ENCODE peak calls at places on chromosomes 7 and 10, in seven cellular contexts. One of them, this sample, is unnamed.

GRCh38 chr10:77104459-77104980 is 533.1 kb downstream of the KCNMA1 start:
- DNase-seq in transverse colon: peak
- DNase-seq in stimulated activated CD4-positive, alpha-beta T cell treated with anti-CD3 and anti-CD28 coated beads, Interleukin-4, amount 100 ng/mL, for 4 hours: no peak
- DNase-seq in mesenteric fat pad: no peak
- DNase-seq in HT-29: no peak
- DNase-seq in thoracic aorta: peak
- DNase-seq in fibroblast of lung: peak
- DNase-seq in this sample: no peak

GRCh38 chr10:64089648-64090047 is 568.4 kb downstream of the REEP3 start:
- DNase-seq in transverse colon: no peak
- DNase-seq in stimulated activated CD4-positive, alpha-beta T cell treated with anti-CD3 and anti-CD28 coated beads, Interleukin-4, amount 100 ng/mL, for 4 hours: no peak
- DNase-seq in mesenteric fat pad: no peak
- DNase-seq in HT-29: no peak
- DNase-seq in thoracic aorta: no peak
- DNase-seq in fibroblast of lung: no peak
- DNase-seq in this sample: no peak

GRCh38 chr7:110205899-110206298 is 885.0 kb upstream of the LRRN3 start:
- DNase-seq in transverse colon: no peak
- DNase-seq in stimulated activated CD4-positive, alpha-beta T cell treated with anti-CD3 and anti-CD28 coated beads, Interleukin-4, amount 100 ng/mL, for 4 hours: no peak
- DNase-seq in mesenteric fat pad: no peak
- DNase-seq in HT-29: peak
- DNase-seq in thoracic aorta: no peak
- DNase-seq in fibroblast of lung: peak
- DNase-seq in this sample: no peak

GRCh38 chr10:132334883-132335188 is 2.8 kb downstream of the LRRC27 start:
- DNase-seq in transverse colon: no peak
- DNase-seq in stimulated activated CD4-positive, alpha-beta T cell treated with anti-CD3 and anti-CD28 coated beads, Interleukin-4, amount 100 ng/mL, for 4 hours: no peak
- DNase-seq in mesenteric fat pad: no peak
- DNase-seq in HT-29: no peak
- DNase-seq in thoracic aorta: no peak
- DNase-seq in fibroblast of lung: no peak
- DNase-seq in this sample: no peak

GRCh38 chr7:140541176-140541512 is 61.8 kb upstream of the MKRN1 start:
- DNase-seq in transverse colon: no peak
- DNase-seq in stimulated activated CD4-positive, alpha-beta T cell treated with anti-CD3 and anti-CD28 coated beads, Interleukin-4, amount 100 ng/mL, for 4 hours: no peak
- DNase-seq in mesenteric fat pad: no peak
- DNase-seq in HT-29: no peak
- DNase-seq in thoracic aorta: no peak
- DNase-seq in fibroblast of lung: no peak
- DNase-seq in this sample: no peak

GRCh38 chr10:91354686-91355085 is 55.5 kb upstream of the HECTD2 start:
- DNase-seq in transverse colon: no peak
- DNase-seq in stimulated activated CD4-positive, alpha-beta T cell treated with anti-CD3 and anti-CD28 coated beads, Interleukin-4, amount 100 ng/mL, for 4 hours: no peak
- DNase-seq in mesenteric fat pad: no peak
- DNase-seq in HT-29: no peak
- DNase-seq in thoracic aorta: no peak
- DNase-seq in fibroblast of lung: no peak
- DNase-seq in this sample: no peak

GRCh38 chr7:4797858-4798705 is 22.7 kb downstream of the AP5Z1 start:
- DNase-seq in transverse colon: peak
- DNase-seq in stimulated activated CD4-positive, alpha-beta T cell treated with anti-CD3 and anti-CD28 coated beads, Interleukin-4, amount 100 ng/mL, for 4 hours: peak
- DNase-seq in mesenteric fat pad: no peak
- DNase-seq in HT-29: peak
- DNase-seq in thoracic aorta: no peak
- DNase-seq in fibroblast of lung: peak
- DNase-seq in this sample: peak

GRCh38 chr10:125641398-125641797 is 41.6 kb downstream of the TEX36 start:
- DNase-seq in transverse colon: no peak
- DNase-seq in stimulated activated CD4-positive, alpha-beta T cell treated with anti-CD3 and anti-CD28 coated beads, Interleukin-4, amount 100 ng/mL, for 4 hours: no peak
- DNase-seq in mesenteric fat pad: no peak
- DNase-seq in HT-29: no peak
- DNase-seq in thoracic aorta: no peak
- DNase-seq in fibroblast of lung: no peak
- DNase-seq in this sample: no peak

GRCh38 chr10:29119374-29119773 is 169.5 kb upstream of the LYZL1 start:
- DNase-seq in transverse colon: peak
- DNase-seq in stimulated activated CD4-positive, alpha-beta T cell treated with anti-CD3 and anti-CD28 coated beads, Interleukin-4, amount 100 ng/mL, for 4 hours: no peak
- DNase-seq in mesenteric fat pad: no peak
- DNase-seq in HT-29: peak
- DNase-seq in thoracic aorta: no peak
- DNase-seq in fibroblast of lung: no peak
- DNase-seq in this sample: no peak

GRCh38 chr7:12964836-12965235 is 277.4 kb downstream of the ARL4A start:
- DNase-seq in transverse colon: no peak
- DNase-seq in stimulated activated CD4-positive, alpha-beta T cell treated with anti-CD3 and anti-CD28 coated beads, Interleukin-4, amount 100 ng/mL, for 4 hours: no peak
- DNase-seq in mesenteric fat pad: no peak
- DNase-seq in HT-29: no peak
- DNase-seq in thoracic aorta: no peak
- DNase-seq in fibroblast of lung: no peak
- DNase-seq in this sample: no peak

GRCh38 chr7:4661871-4662270 is 20.2 kb upstream of the FOXK1 start:
- DNase-seq in transverse colon: no peak
- DNase-seq in stimulated activated CD4-positive, alpha-beta T cell treated with anti-CD3 and anti-CD28 coated beads, Interleukin-4, amount 100 ng/mL, for 4 hours: no peak
- DNase-seq in mesenteric fat pad: no peak
- DNase-seq in HT-29: no peak
- DNase-seq in thoracic aorta: no peak
- DNase-seq in fibroblast of lung: peak
- DNase-seq in this sample: no peak